ENCODE peak calls at places on chromosomes 7 and 10, in four cellular contexts. T, G, W and F are unnamed samples.

GRCh38 chr7:43431020-43431595 is 151.8 kb upstream of the STK17A start:
- DNase-seq in G (no peak), T (no peak), W (no peak), F (no peak)

GRCh38 chr10:115903845-115904244 is 369.2 kb downstream of the GFRA1 start:
- DNase-seq in W (no peak), T (no peak), G (no peak), F (no peak)

GRCh38 chr7:157021893-157022680 is 11.6 kb upstream of the MNX1 start:
- DNase-seq in W (no peak), G (no peak), T (no peak), F (no peak)

GRCh38 chr7:149880871-149881301 is 7.1 kb downstream of the ATP6V0E2 start:
- DNase-seq in W (no peak), T (no peak), G (no peak), F (no peak)

GRCh38 chr7:149454750-149455149 is 6.1 kb downstream of the ZNF777 start:
- DNase-seq in W (no peak), T (no peak), G (no peak), F (no peak)

GRCh38 chr10:121374121-121374520 is 224.1 kb downstream of the FGFR2 start:
- DNase-seq in T (no peak), G (no peak), W (no peak), F (no peak)

GRCh38 chr10:43375401-43376020 is 4.1 kb downstream of the FXYD4 start:
- DNase-seq in G (no peak), W (no peak), T (no peak), F (no peak)

GRCh38 chr7:122403113-122403512 is 98.6 kb upstream of the FEZF1 start:
- DNase-seq in G (no peak), W (no peak), T (no peak), F (no peak)

GRCh38 chr7:133563196-133563707 is 310.4 kb downstream of the EXOC4 start:
- DNase-seq in G (no peak), T (no peak), W (no peak), F (no peak)

GRCh38 chr10:51524041-51524440 is 175.4 kb downstream of the CSTF2T start:
- DNase-seq in W (no peak), T (no peak), G (no peak), F (no peak)

GRCh38 chr7:22238354-22239311 is 118.3 kb downstream of the RAPGEF5 start:
- DNase-seq in T (no peak), W (peak; percentile 42), G (no peak), F (peak; percentile 11)

GRCh38 chr10:29409241-29410051 is 120.6 kb downstream of the LYZL1 start:
- DNase-seq in G (peak; percentile 65), T (peak; percentile 82), W (peak; percentile 57), F (no peak)

GRCh38 chr10:13788701-13789447 is 202.1 kb downstream of the PRPF18 start:
- DNase-seq in W (peak; percentile 65), T (peak; percentile 84), G (peak; percentile 37), F (no peak)

GRCh38 chr10:78626471-78626870 is 442.3 kb upstream of the ZMIZ1 start:
- DNase-seq in T (no peak), W (no peak), G (no peak), F (no peak)

GRCh38 chr10:93166116-93166515 is 92.4 kb downstream of the CYP26A1 start:
- DNase-seq in T (no peak), W (no peak), G (no peak), F (no peak)

GRCh38 chr7:73530800-73531199 is 8.7 kb upstream of the BAZ1B start:
- DNase-seq in G (no peak), W (no peak), T (no peak), F (no peak)

GRCh38 chr10:104300002-104300735 is 31.2 kb downstream of the GSTO2 start:
- DNase-seq in G (no peak), W (peak; percentile 99), T (peak; percentile 93), F (peak; percentile 96)

GRCh38 chr10:130989670-130990247 is 321.8 kb downstream of the TCERG1L start:
- DNase-seq in G (no peak), W (no peak), T (no peak), F (no peak)

GRCh38 chr7:132081686-132082085 is 494.6 kb downstream of the PLXNA4 start:
- DNase-seq in G (no peak), T (no peak), W (no peak), F (no peak)

GRCh38 chr10:103870503-103870902 is 15.1 kb upstream of the SH3PXD2A start:
- DNase-seq in T (no peak), G (no peak), W (no peak), F (no peak)

GRCh38 chr10:5557799-5558771 is 33.3 kb downstream of the CALML3 start:
- DNase-seq in T (no peak), G (no peak), W (no peak), F (no peak)

GRCh38 chr7:70728873-70729552 is 402.9 kb upstream of the GALNT17 start:
- DNase-seq in G (peak; percentile 83), T (no peak), W (no peak), F (no peak)

GRCh38 chr7:20561466-20561865 is 54.0 kb upstream of the ABCB5 start:
- DNase-seq in T (no peak), G (no peak), W (no peak), F (no peak)

GRCh38 chr7:98284335-98285036 is 3.0 kb downstream of the BRI3 start:
- DNase-seq in W (peak; percentile 48), T (peak; percentile 90), G (no peak), F (no peak)

GRCh38 chr10:133276435-133277201 is at the start of gene ADAM8:
- DNase-seq in G (peak; percentile 78), T (no peak), W (no peak), F (no peak)

GRCh38 chr7:2660359-2661095 is 27.5 kb upstream of the AMZ1 start:
- DNase-seq in T (no peak), W (no peak), G (no peak), F (no peak)

GRCh38 chr10:91006752-91007346 is 86.0 kb upstream of the ANKRD1 start:
- DNase-seq in T (no peak), G (peak; percentile 89), W (no peak), F (no peak)

GRCh38 chr7:155373359-155374273 is 75.9 kb downstream of the INSIG1 start:
- DNase-seq in T (no peak), W (no peak), G (no peak), F (no peak)

GRCh38 chr10:3397231-3397630 is 224.6 kb upstream of the PITRM1 start:
- DNase-seq in W (peak; percentile 50), G (no peak), T (no peak), F (no peak)

GRCh38 chr10:104331208-104331838 is 6.9 kb downstream of the ITPRIP start:
- DNase-seq in T (peak; percentile 75), W (peak; percentile 77), G (no peak), F (no peak)

GRCh38 chr7:156640949-156641485 is 443 bp downstream of the RNF32 start:
- DNase-seq in T (no peak), W (peak; percentile 28), G (peak; percentile 82), F (no peak)

GRCh38 chr7:38413784-38414183 is 140.3 kb upstream of the TARP start:
- DNase-seq in T (no peak), W (no peak), G (peak; percentile 9), F (no peak)

GRCh38 chr10:102675887-102676616 is 31.8 kb downstream of the TRIM8 start:
- DNase-seq in W (peak; percentile 95), T (no peak), G (peak; percentile 63), F (peak; percentile 63)

GRCh38 chr7:43869898-43870240 is 552 bp upstream of the MRPS24 start:
- DNase-seq in W (peak; percentile 87), T (no peak), G (no peak), F (peak; percentile 73)

GRCh38 chr7:33651998-33652397 is 253.3 kb upstream of the BMPER start:
- DNase-seq in T (no peak), G (no peak), W (no peak), F (no peak)

GRCh38 chr10:89946106-89946505 is 244.7 kb downstream of the KIF20B start:
- DNase-seq in W (no peak), G (no peak), T (no peak), F (no peak)

GRCh38 chr10:70779088-70779487 is 6.1 kb downstream of the TBATA start:
- DNase-seq in T (peak; percentile 57), G (no peak), W (no peak), F (no peak)

GRCh38 chr10:33290286-33291052 is 44.0 kb downstream of the NRP1 start:
- DNase-seq in W (no peak), G (no peak), T (no peak), F (no peak)
- TF ChIP-seq CTCF in W (peak; percentile 50), G (no peak), T (peak; percentile 33), F (peak; percentile 31)

GRCh38 chr10:15504101-15504840 is 133.2 kb upstream of the FAM171A1 start:
- DNase-seq in W (peak; percentile 82), G (peak; percentile 9), T (no peak), F (no peak)
- H3K4me3 ChIP-seq in W (peak overlapping the region; percentile 10), G (no peak overlapping the region), T (no peak overlapping the region), F (no peak overlapping the region)

DNA sequence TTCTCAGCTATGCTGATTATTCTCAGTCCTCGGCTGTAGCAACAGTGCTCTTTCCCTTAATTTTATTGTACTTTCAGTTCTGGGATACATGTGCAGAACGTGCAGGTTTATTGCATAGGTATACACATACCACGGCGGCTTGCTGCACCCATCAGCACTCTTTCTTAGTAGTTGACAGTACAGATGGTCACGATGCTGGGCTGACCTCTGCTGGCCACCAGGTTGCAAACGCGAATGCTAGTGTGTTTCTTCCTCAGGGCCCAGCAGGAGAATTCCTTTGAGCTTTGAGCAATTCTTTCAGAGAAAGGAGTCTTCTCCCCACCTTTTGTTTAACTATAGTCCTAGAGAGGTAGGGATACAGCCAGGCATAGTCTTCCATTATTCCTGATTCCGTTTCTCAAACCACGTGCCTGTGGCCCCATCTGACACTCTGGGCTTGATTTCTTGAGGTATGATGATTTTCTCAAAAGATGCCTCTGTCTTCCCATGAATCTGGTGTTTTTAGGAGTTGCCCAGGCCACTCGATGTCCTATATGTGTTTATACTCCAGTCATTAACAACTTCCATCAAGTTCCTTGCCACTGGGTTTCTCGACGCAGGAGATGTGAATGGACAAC is 48.9 kb upstream of the CDC14C start:
- DNase-seq in W (peak; percentile 34), T (no peak), G (peak; percentile 45), F (peak; percentile 23)
- TF ChIP-seq CTCF in W (peak; percentile 70), T (peak; percentile 68), G (peak; percentile 34), F (peak; percentile 76)

DNA sequence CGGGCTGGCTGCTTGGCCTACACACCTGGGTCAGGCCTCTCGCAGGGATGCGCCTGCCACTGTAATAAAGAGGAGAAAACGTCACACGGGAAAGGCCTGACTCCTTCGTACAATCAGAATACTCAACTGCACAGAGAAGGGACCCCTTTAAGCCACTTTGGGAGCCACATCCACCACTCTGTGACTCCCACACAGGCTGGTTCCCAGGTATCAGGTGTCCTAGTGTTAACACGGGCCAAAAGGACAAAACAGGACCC is 5.8 kb upstream of the ZNF736 start:
- DNase-seq in G (peak; percentile 4), W (no peak), T (peak; percentile 57), F (no peak)
- H3K4me3 ChIP-seq in G (peak overlapping the region; percentile 58), W (no peak overlapping the region), T (peak overlapping the region; percentile 71), F (peak overlapping the region; percentile 56)

GRCh38 chr10:7121154-7121797 is 289.6 kb downstream of the SFMBT2 start:
- DNase-seq in W (no peak), T (no peak), G (peak; percentile 61), F (peak; percentile 13)
- TF ChIP-seq CTCF in W (peak; percentile 81), T (peak; percentile 78), G (peak; percentile 71), F (peak; percentile 79)

GRCh38 chr10:100186813-100187212 is 984 bp upstream of the ERLIN1 start:
- DNase-seq in G (peak; percentile 44), T (no peak), W (no peak), F (no peak)
- H3K4me3 ChIP-seq in G (peak overlapping the region; percentile 98), T (peak overlapping the region; percentile 86), W (peak overlapping the region; percentile 88), F (peak overlapping the region; percentile 96)

GRCh38 chr7:24834150-24834798 is 77.0 kb upstream of the GSDME start:
- DNase-seq in G (peak; percentile 69), T (no peak), W (no peak), F (no peak)
- TF ChIP-seq CTCF in G (no peak), T (no peak), W (no peak), F (no peak)